ENCODE peak calls at places on chromosome 2, in nine cellular contexts. S is heart left ventricle; M is AG04450; H is cardiac muscle cell; T is colonic mucosa; C is H9; I is MM.1S; A is CD8-positive, alpha-beta T cell; Q is CD4-positive, alpha-beta T cell. Z is an unnamed sample.

GRCh38 chr2:192195548-192196418 is 1.1 kb upstream of the TMEFF2 start:
- DNase-seq in S (peak; percentile 18), M (no peak), H (peak; percentile 42), T (no peak), C (peak; percentile 76), I (no peak), A (no peak), Q (no peak), Z (peak; percentile 63)

GRCh38 chr2:238847432-238847801 is 468 bp upstream of the TWIST2 start:
- DNase-seq in S (no peak), M (no peak), H (no peak), T (no peak), C (no peak), I (no peak), A (no peak), Q (no peak), Z (no peak)

GRCh38 chr2:31987454-31987853 is 23.4 kb downstream of the MEMO1 start:
- DNase-seq in S (no peak), M (no peak), H (peak; percentile 44), T (no peak), C (no peak), I (no peak), A (no peak), Q (no peak), Z (no peak)

GRCh38 chr2:182330451-182331325 is 96.1 kb downstream of the PDE1A start:
- DNase-seq in S (no peak), M (no peak), H (peak; percentile 49), T (no peak), C (no peak), I (no peak), A (no peak), Q (no peak), Z (no peak)

GRCh38 chr2:96962567-96963203 is 23.7 kb downstream of the FAM178B start:
- DNase-seq in S (no peak), M (no peak), H (no peak), T (no peak), C (no peak), I (peak; percentile 53), A (peak; percentile 79), Q (peak; percentile 74), Z (no peak)

GRCh38 chr2:192498747-192499146 is 304.0 kb upstream of the TMEFF2 start:
- DNase-seq in S (no peak), M (no peak), H (no peak), T (no peak), C (no peak), I (no peak), A (no peak), Q (no peak), Z (no peak)

GRCh38 chr2:127069003-127069402 is 38.0 kb downstream of the BIN1 start:
- DNase-seq in S (no peak), M (no peak), H (no peak), T (no peak), C (no peak), I (no peak), A (no peak), Q (no peak), Z (no peak)

GRCh38 chr2:1837022-1837421 is 92.7 kb upstream of the PXDN start:
- DNase-seq in S (no peak), M (no peak), H (no peak), T (no peak), C (no peak), I (no peak), A (no peak), Q (no peak), Z (no peak)

GRCh38 chr2:69997296-69998184 is 36.1 kb upstream of the ASPRV1 start:
- DNase-seq in S (no peak), M (no peak), H (no peak), T (no peak), C (peak; percentile 53), I (no peak), A (no peak), Q (no peak), Z (peak; percentile 53)

GRCh38 chr2:96602330-96602823 is 35.7 kb downstream of the KANSL3 start:
- DNase-seq in S (no peak), M (no peak), H (no peak), T (peak; percentile 59), C (no peak), I (no peak), A (no peak), Q (no peak), Z (no peak)

GRCh38 chr2:239303711-239304532 is 96.9 kb downstream of the HDAC4 start:
- DNase-seq in S (peak; percentile 15), M (no peak), H (no peak), T (no peak), C (no peak), I (no peak), A (no peak), Q (no peak), Z (peak; percentile 65)

GRCh38 chr2:194815475-194815874 is 841.6 kb upstream of the SLC39A10 start:
- DNase-seq in S (no peak), M (no peak), H (no peak), T (no peak), C (no peak), I (no peak), A (no peak), Q (no peak), Z (no peak)

GRCh38 chr2:25794544-25795276 is 83.6 kb downstream of the ASXL2 start:
- DNase-seq in S (no peak), M (no peak), H (peak; percentile 6), T (no peak), C (no peak), I (peak; percentile 47), A (no peak), Q (no peak), Z (no peak)

GRCh38 chr2:203583696-203584095 is 48.6 kb upstream of the RAPH1 start:
- DNase-seq in S (peak; percentile 33), M (no peak), H (peak; percentile 34), T (no peak), C (no peak), I (peak; percentile 94), A (no peak), Q (no peak), Z (no peak)

GRCh38 chr2:200618590-200619021 is 32.8 kb downstream of the AOX1 start:
- DNase-seq in S (no peak), M (no peak), H (peak; percentile 87), T (no peak), C (no peak), I (no peak), A (no peak), Q (no peak), Z (no peak)

GRCh38 chr2:11356760-11357159 is 12.3 kb upstream of the ROCK2 start:
- DNase-seq in S (no peak), M (no peak), H (no peak), T (no peak), C (no peak), I (no peak), A (no peak), Q (no peak), Z (no peak)

GRCh38 chr2:140604096-140604495 is 1526.7 kb downstream of the LRP1B start:
- DNase-seq in S (no peak), M (no peak), H (peak; percentile 44), T (no peak), C (no peak), I (no peak), A (no peak), Q (no peak), Z (no peak)

GRCh38 chr2:202072226-202072625 is 829 bp upstream of the KIAA2012 start:
- DNase-seq in S (no peak), M (no peak), H (no peak), T (no peak), C (peak; percentile 56), I (no peak), A (no peak), Q (no peak), Z (no peak)
- TF ChIP-seq CTCF in S (peak; percentile 10), M (peak; percentile 27), H (peak; percentile 30), T (no peak), C (peak; percentile 70), I (peak; percentile 9), A (no peak), Q (no peak), Z (no peak)

GRCh38 chr2:45765847-45766254 is 114.4 kb downstream of the PRKCE start:
- DNase-seq in S (peak; percentile 33), M (no peak), H (peak; percentile 73), T (peak; percentile 52), C (no peak), I (no peak), A (no peak), Q (no peak), Z (no peak)
- H3K27ac ChIP-seq in S (peak overlapping the region; percentile 15), M (no peak overlapping the region), H (peak overlapping the region; percentile 79), T (no peak overlapping the region), C (no peak overlapping the region), I (no peak overlapping the region), A (no peak overlapping the region), Q (no peak overlapping the region), Z (no peak overlapping the region)

GRCh38 chr2:197517150-197517549 is 1.3 kb downstream of the MOB4 start:
- DNase-seq in S (no peak), M (no peak), H (no peak), T (no peak), C (no peak), I (no peak), A (no peak), Q (no peak), Z (no peak)

GRCh38 chr2:197515277-197515797 is 529 bp upstream of the MOB4 start:
- DNase-seq in S (no peak), M (no peak), H (peak; percentile 27), T (peak; percentile 42), C (no peak), I (peak; percentile 78), A (no peak), Q (no peak), Z (no peak)

GRCh38 chr2:197514754-197515153 is 1.1 kb upstream of the MOB4 start:
- DNase-seq in S (no peak), M (no peak), H (no peak), T (no peak), C (no peak), I (no peak), A (no peak), Q (no peak), Z (no peak)

GRCh38 chr2:197515798-197516761 is at the start of gene MOB4:
- DNase-seq in S (peak; percentile 97), M (peak; percentile 86), H (peak; percentile 97), T (peak; percentile 96), C (peak; percentile 96), I (peak; percentile 95), A (peak; percentile 91), Q (peak; percentile 92), Z (peak; percentile 99)
- TF ChIP-seq CTCF in S (no peak), M (no peak), H (no peak), T (no peak), C (no peak), I (no peak), A (no peak), Q (no peak), Z (no peak)

DNA sequence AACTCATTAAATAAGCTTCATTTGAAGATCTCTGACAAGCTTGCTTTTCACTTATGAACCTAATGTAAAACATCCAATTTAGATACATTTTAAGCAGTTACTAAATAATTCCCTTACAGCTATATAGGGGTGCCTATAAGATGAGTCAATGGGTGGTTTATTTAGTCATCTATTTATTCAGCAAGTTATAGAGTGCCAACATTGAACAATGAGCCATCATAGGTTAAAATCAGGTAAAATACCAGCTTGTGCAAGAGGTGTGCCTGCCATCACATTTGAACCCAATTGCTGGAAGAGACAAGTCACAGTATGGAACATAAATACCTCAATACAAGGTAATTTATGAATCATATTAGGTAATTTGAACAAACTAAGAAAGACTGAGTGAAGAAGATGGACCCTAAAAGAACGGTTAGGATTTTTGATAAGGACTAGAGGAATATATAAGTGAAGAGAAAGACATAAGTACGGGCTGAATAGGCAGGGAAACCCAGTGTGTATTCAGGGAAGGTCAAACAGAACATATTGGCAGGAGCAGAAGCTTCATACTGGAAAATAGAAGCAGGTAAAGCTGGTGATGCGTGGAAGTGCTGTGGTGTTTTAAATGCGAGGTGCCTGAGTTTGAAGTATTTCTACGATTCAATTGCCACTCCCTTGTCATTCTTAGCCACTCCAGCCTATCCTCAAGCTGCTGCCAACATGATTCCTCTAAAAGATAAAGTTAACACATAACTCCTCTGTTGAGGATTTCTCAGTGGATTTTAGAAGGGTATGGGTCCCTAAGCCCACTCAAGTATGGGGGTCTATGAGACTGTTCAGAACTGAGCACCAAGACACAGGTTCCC is 18.9 kb upstream of the STAT4 start:
- DNase-seq in S (no peak), M (no peak), H (no peak), T (no peak), C (no peak), I (no peak), A (no peak), Q (no peak), Z (no peak)
- H3K27ac ChIP-seq in S (no peak overlapping the region), M (no peak overlapping the region), H (no peak overlapping the region), T (no peak overlapping the region), C (no peak overlapping the region), I (no peak overlapping the region), A (no peak overlapping the region), Q (no peak overlapping the region), Z (no peak overlapping the region)

Z was measured in kidney.